ENCODE peak calls at places on chromosomes 5 and 9, in five cellular contexts. M is WTC11, S is Calu3, W is MM.1S, A is right atrium auricular region. E is an unnamed sample.

GRCh38 chr9:131254107-131254491 is 22.2 kb downstream of the FAM78A start:
- DNase-seq in M (no peak), W (no peak), S (no peak), A (no peak), E (no peak)

GRCh38 chr9:68585034-68585761 is 44.5 kb upstream of the TMEM252 start:
- DNase-seq in M (no peak), S (no peak), A (no peak), W (no peak), E (no peak)

GRCh38 chr5:95861221-95861857 is 38.8 kb upstream of the GLRX start:
- DNase-seq in A (peak; percentile 96), M (no peak), S (peak; percentile 75), W (no peak), E (no peak)

GRCh38 chr5:157159209-157159751 is 6.8 kb downstream of the GARIN3 start:
- DNase-seq in S (no peak), M (no peak), A (peak; percentile 11), W (no peak), E (no peak)

GRCh38 chr5:14373685-14374084 is 207.9 kb upstream of the OTULINL start:
- DNase-seq in S (no peak), M (no peak), A (no peak), W (peak; percentile 47), E (no peak)

GRCh38 chr5:133121611-133122150 is 69.9 kb downstream of the HSPA4 start:
- DNase-seq in S (no peak), W (no peak), A (peak; percentile 16), M (no peak), E (no peak)

GRCh38 chr9:5879419-5880181 is 11.1 kb upstream of the MLANA start:
- DNase-seq in W (no peak), A (no peak), M (no peak), S (no peak), E (no peak)

GRCh38 chr5:149485655-149486615 is 65.3 kb downstream of the CSNK1A1 start:
- DNase-seq in M (no peak), A (peak; percentile 96), S (peak; percentile 83), W (no peak), E (no peak)

GRCh38 chr9:35731415-35732184 is 395 bp downstream of the TLN1 start:
- DNase-seq in W (no peak), M (no peak), S (no peak), A (peak; percentile 72), E (no peak)

GRCh38 chr9:106869458-106869857 is 6.5 kb downstream of the ZNF462 start:
- DNase-seq in A (no peak), W (no peak), M (no peak), S (no peak), E (no peak)

GRCh38 chr9:106874657-106875056 is 11.7 kb downstream of the ZNF462 start:
- DNase-seq in A (no peak), S (no peak), W (no peak), M (no peak), E (no peak)

GRCh38 chr9:106875548-106875947 is 12.6 kb downstream of the ZNF462 start:
- DNase-seq in S (no peak), M (no peak), A (no peak), W (no peak), E (no peak)

GRCh38 chr9:106874031-106874430 is 11.1 kb downstream of the ZNF462 start:
- DNase-seq in S (no peak), M (no peak), W (no peak), A (no peak), E (no peak)

GRCh38 chr9:106872641-106873040 is 9.7 kb downstream of the ZNF462 start:
- DNase-seq in W (no peak), A (no peak), S (no peak), M (no peak), E (no peak)
- TF ChIP-seq CTCF in W (no peak), A (no peak), S (no peak), M (no peak), E (no peak)

DNA sequence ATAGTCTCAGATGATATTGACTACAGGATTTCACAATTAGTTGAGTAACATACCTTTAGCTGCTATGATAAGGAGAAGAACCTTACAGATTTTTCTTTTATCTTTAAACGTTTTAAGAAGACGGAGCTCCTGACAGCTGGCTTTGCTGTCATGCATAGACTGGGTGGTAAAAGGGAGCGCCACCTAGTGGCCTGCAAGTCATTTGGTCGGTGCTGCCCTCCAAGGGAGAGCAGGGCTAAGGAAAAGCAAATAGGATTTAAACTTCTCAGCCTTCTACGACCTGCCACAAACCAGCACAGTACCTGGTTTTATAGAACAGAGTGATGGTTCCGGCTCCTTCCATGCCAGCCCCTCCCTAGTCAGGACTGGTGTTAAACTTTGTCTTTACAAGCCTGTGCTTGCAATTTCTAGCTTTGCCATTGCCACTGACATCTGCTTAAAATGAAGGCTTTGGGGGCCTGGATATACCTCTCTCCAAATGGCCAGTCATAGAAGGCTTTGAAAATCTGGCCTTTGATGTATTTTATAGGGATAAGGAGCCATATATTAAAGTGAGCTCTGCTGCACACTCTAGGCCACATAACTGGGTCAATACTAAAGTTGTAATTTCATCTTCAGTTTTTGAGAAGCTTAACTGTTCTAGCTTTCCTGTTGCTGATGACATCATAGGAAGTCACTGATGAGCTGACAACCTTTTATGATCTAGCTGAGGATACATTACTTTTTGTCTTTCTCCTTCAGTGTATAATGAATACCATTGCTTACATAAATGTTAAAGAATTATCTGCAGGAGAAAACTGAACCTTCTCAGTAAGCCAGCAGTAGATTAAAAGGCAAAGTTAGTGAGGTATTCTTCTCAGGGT is 31.1 kb upstream of the ADAMTSL1 start:
- DNase-seq in W (peak; percentile 44), M (peak; percentile 78), A (peak; percentile 79), S (peak; percentile 66), E (peak; percentile 77)
- TF ChIP-seq CTCF in W (peak; percentile 69), M (peak; percentile 81), A (peak; percentile 93), S (peak; percentile 61), E (peak; percentile 95)

DNA sequence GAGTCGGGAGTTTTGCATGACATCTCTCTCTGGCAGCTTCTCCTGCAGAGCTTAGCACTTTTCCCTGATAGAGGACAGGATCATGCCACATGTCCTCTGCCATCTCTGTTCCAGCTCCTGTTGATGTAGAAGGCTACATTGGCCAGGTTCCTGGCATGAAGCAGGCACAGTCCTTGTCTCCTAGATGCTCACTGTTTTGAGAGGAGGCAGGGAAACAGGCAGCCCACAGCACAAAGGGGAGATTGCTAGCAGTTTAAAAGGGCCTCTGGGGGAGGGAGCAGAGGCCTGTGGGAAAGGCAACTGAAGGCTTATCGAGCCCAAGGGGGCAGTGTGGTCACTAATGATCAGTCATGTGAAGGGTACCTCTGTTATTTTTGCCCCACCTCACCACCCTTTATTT is 10.7 kb downstream of the ARHGAP26 start:
- DNase-seq in S (no peak), A (no peak), W (no peak), M (no peak), E (peak; percentile 9)
- TF ChIP-seq CTCF in S (no peak), A (no peak), W (no peak), M (no peak), E (no peak)

GRCh38 chr5:114789773-114790402 is 379.8 kb downstream of the TRIM36 start:
- DNase-seq in W (peak; percentile 38), S (no peak), A (no peak), M (no peak), E (no peak)
- TF ChIP-seq CTCF in W (peak; percentile 66), S (peak; percentile 19), A (peak; percentile 60), M (peak; percentile 31), E (peak; percentile 62)

DNA sequence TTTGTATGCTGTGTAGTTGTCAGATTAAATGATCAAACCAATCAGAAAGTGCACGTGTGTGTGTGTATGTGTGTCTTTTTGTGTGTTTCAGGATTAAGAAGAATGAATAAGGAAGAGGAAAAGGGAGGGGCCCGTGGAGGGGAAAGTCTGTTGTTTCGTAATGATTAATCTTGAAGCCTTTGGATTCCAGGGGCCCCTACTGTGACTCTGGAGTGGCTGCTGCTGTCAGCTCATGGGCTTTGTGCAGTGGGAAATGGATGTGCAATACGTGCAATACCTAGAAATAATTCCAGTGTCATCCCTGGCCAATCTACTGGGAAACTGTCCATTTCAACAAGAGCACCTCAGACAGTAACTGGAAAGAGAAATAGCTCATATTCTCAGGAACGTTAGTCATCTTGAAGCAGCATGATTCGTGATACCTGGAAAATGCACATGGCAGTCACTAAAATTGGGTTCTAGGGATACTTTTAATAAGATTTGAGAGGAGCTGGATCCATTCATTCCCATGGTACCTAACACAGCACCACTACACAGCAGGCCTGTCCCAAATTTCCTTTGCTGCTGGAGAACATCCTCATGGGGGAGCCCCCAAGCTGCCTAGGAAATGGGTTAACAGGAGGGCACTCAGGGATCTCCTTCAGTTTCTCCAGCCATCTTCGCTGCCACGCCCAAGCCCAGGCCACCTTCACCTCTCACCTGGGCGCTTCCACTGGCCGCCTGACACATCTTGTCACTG is 186.3 kb downstream of the NR3C1 start:
- DNase-seq in S (peak; percentile 29), A (no peak), W (no peak), M (no peak), E (no peak)
- TF ChIP-seq CTCF in S (no peak), A (no peak), W (no peak), M (no peak), E (no peak)

DNA sequence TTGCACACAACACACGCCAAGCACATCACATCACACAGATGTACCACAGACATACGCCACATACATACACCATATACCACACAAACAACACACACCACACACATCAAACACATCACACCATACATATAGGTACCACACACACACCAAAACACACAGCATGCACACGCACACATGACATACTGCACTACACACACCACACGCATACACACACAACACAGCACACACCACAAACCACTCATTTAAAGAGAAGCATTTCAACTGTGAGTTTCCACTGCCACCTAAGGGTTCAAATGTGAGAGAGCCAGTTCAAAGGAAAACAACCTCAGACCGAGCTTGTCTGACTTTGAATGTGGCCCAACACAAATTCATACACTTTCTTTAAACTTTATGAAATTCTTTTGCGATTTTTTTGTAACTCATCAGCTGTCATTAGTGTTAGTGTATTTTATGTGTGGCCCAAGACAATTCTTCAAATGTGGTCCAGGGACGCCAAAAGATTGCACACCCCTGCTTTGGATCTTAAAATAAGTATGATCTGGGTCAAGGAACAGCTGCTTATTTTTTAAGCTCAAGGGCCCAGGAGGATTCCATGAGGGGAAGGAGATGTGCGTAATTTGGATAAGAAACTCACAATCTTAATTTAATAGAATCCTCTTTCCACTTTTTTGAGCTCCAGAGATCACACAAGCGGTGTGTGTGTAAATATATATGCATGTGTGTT is 494.6 kb downstream of the GADD45G start:
- DNase-seq in M (no peak), S (no peak), A (no peak), W (peak; percentile 13), E (no peak)
- TF ChIP-seq CTCF in M (no peak), S (no peak), A (peak; percentile 71), W (peak; percentile 33), E (peak; percentile 27)

GRCh38 chr9:99873531-99873930 is 32.9 kb upstream of the STX17 start:
- DNase-seq in W (no peak), A (no peak), S (no peak), M (no peak), E (no peak)

GRCh38 chr9:99867536-99867935 is 38.9 kb upstream of the STX17 start:
- DNase-seq in A (no peak), M (no peak), S (no peak), W (no peak), E (no peak)

GRCh38 chr9:99868845-99869244 is 37.6 kb upstream of the STX17 start:
- DNase-seq in S (no peak), M (no peak), A (no peak), W (no peak), E (no peak)

GRCh38 chr9:99867968-99868367 is 38.5 kb upstream of the STX17 start:
- DNase-seq in A (no peak), W (peak; percentile 51), M (no peak), S (no peak), E (no peak)

DNA sequence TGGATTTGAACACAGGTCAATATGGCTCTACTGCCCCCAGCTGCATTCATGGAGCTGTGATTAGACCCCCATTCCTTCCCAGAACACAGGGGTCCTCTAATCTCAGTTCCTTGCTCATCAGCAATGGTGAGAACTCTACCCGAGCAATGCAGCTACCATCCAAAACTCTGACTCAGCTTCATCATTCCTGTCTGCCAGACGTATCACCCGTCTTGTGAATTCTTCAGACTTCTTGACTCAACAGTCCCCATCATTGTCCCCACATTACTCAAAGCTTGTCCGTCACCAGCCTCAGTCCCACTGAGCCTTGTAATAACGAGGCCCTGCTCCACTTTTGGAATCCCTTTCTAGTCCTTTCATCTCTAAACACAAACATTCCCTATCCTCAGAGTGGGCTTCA is 36.3 kb upstream of the STX17 start:
- DNase-seq in S (no peak), W (no peak), M (no peak), A (no peak), E (no peak)
- TF ChIP-seq CTCF in S (no peak), W (no peak), M (no peak), A (no peak), E (no peak)